ENCODE peak calls at places on chromosomes 3 and 15, in six cellular contexts. B, T, W, O, Z and X are unnamed samples. For H3K4me1, the result is how much of the 10 kb centered on the place peaks cover.

GRCh38 chr3:146342971-146343370 is 92.1 kb upstream of the PLSCR4 start:
- DNase-seq in B (no peak), T (no peak), W (no peak), O (peak), Z (no peak), X (no peak)

GRCh38 chr3:110343945-110344344 is 727.7 kb upstream of the NECTIN3 start:
- DNase-seq in B (no peak), T (no peak), W (no peak), O (peak), Z (no peak), X (no peak)

GRCh38 chr3:58189691-58190090 is 21.1 kb downstream of the DNASE1L3 start:
- DNase-seq in B (no peak), T (no peak), W (no peak), O (no peak), Z (no peak), X (no peak)

GRCh38 chr3:64454179-64454578 is 228.9 kb upstream of the PRICKLE2 start:
- DNase-seq in B (no peak), T (no peak), W (no peak), O (peak), Z (no peak), X (no peak)

GRCh38 chr3:179146911-179147570 is 1.1 kb upstream of the PIK3CA start:
- DNase-seq in B (peak), T (peak), W (peak), O (peak), Z (peak), X (peak)

GRCh38 chr15:68578175-68578959 is 426 bp upstream of the CORO2B start:
- DNase-seq in B (no peak), T (peak), W (peak), O (peak), Z (peak), X (peak)

GRCh38 chr3:4587061-4587837 is 94.1 kb downstream of the ITPR1 start:
- DNase-seq in B (no peak), T (no peak), W (no peak), O (peak), Z (no peak), X (no peak)

GRCh38 chr3:72230774-72231379 is 445.9 kb upstream of the PROK2 start:
- DNase-seq in B (no peak), T (no peak), W (no peak), O (peak), Z (no peak), X (no peak)

GRCh38 chr15:31504462-31504839 is 177.8 kb downstream of the KLF13 start:
- DNase-seq in B (no peak), T (no peak), W (peak), O (no peak), Z (no peak), X (no peak)

GRCh38 chr3:10693457-10693856 is 122.6 kb upstream of the SLC6A11 start:
- DNase-seq in B (no peak), T (peak), W (no peak), O (peak), Z (no peak), X (no peak)

GRCh38 chr3:188205992-188206416 is 52.0 kb downstream of the LPP start:
- DNase-seq in B (peak), T (peak), W (no peak), O (no peak), Z (no peak), X (no peak)

GRCh38 chr3:149506540-149506939 is 32.0 kb downstream of the TM4SF4 start:
- DNase-seq in B (no peak), T (no peak), W (no peak), O (no peak), Z (no peak), X (no peak)

GRCh38 chr15:56128081-56128480 is 115.6 kb downstream of the RFX7 start:
- DNase-seq in B (no peak), T (no peak), W (no peak), O (no peak), Z (no peak), X (no peak)

GRCh38 chr3:184765730-184766074 is 46.3 kb upstream of the VPS8 start:
- DNase-seq in B (no peak), T (no peak), W (no peak), O (no peak), Z (no peak), X (no peak)

GRCh38 chr3:124837065-124837464 is 50.1 kb downstream of the ITGB5 start:
- DNase-seq in B (no peak), T (no peak), W (no peak), O (no peak), Z (no peak), X (no peak)

GRCh38 chr3:52495777-52496602 is 852 bp downstream of the STAB1 start:
- DNase-seq in B (no peak), T (no peak), W (no peak), O (peak), Z (no peak), X (no peak)

GRCh38 chr3:79651536-79652065 is 116.2 kb downstream of the ROBO1 start:
- DNase-seq in B (no peak), T (peak), W (no peak), O (no peak), Z (no peak), X (no peak)

GRCh38 chr3:80350771-80351170 is 583.0 kb upstream of the ROBO1 start:
- DNase-seq in B (no peak), T (no peak), W (no peak), O (peak), Z (no peak), X (no peak)

GRCh38 chr3:192246847-192247520 is 480.4 kb downstream of the FGF12 start:
- DNase-seq in B (no peak), T (no peak), W (no peak), O (no peak), Z (no peak), X (no peak)

GRCh38 chr3:19489936-19490335 is 341.6 kb downstream of the KCNH8 start:
- DNase-seq in B (no peak), T (no peak), W (no peak), O (no peak), Z (no peak), X (no peak)

GRCh38 chr15:26069204-26069603 is 206.1 kb upstream of the ATP10A start:
- DNase-seq in B (no peak), T (no peak), W (no peak), O (no peak), Z (no peak), X (no peak)

GRCh38 chr15:68512578-68512977 is 66.2 kb upstream of the CORO2B start:
- DNase-seq in B (no peak), T (no peak), W (no peak), O (no peak), Z (no peak), X (no peak)

GRCh38 chr3:58784888-58785287 is 118.3 kb upstream of the FAM3D start:
- DNase-seq in B (no peak), T (no peak), W (no peak), O (no peak), Z (no peak), X (no peak)

GRCh38 chr3:122389197-122389596 is 5.2 kb downstream of the FAM162A start:
- DNase-seq in B (no peak), T (no peak), W (no peak), O (no peak), Z (no peak), X (no peak)

GRCh38 chr15:68187559-68187958 is 17.6 kb downstream of the CALML4 start:
- DNase-seq in B (no peak), T (no peak), W (no peak), O (peak), Z (peak), X (peak)

GRCh38 chr15:40826123-40827075 is 2.1 kb downstream of the PPP1R14D start:
- DNase-seq in B (peak), T (no peak), W (no peak), O (peak), Z (no peak), X (no peak)
- H3K27ac ChIP-seq in B (no peak), T (no peak), W (no peak), O (no peak), Z (no peak), X (no peak)

GRCh38 chr15:40091861-40092415 is 16.7 kb downstream of the BMF start:
- DNase-seq in B (no peak), T (peak), W (no peak), O (peak), Z (no peak), X (no peak)
- H3K4me1 ChIP-seq in B (under half), T (half or more), W (under half), O (half or more), Z (half or more), X (under half)

GRCh38 chr3:35598804-35599203 is 40.5 kb upstream of the ARPP21 start:
- DNase-seq in B (no peak), T (no peak), W (no peak), O (no peak), Z (no peak), X (no peak)

GRCh38 chr3:35597490-35597889 is 41.8 kb upstream of the ARPP21 start:
- DNase-seq in B (no peak), T (no peak), W (no peak), O (no peak), Z (no peak), X (no peak)

GRCh38 chr3:35592589-35593295 is 46.6 kb upstream of the ARPP21 start:
- DNase-seq in B (no peak), T (no peak), W (no peak), O (no peak), Z (no peak), X (no peak)

GRCh38 chr3:35594739-35595138 is 44.6 kb upstream of the ARPP21 start:
- DNase-seq in B (no peak), T (no peak), W (no peak), O (no peak), Z (no peak), X (no peak)

DNA sequence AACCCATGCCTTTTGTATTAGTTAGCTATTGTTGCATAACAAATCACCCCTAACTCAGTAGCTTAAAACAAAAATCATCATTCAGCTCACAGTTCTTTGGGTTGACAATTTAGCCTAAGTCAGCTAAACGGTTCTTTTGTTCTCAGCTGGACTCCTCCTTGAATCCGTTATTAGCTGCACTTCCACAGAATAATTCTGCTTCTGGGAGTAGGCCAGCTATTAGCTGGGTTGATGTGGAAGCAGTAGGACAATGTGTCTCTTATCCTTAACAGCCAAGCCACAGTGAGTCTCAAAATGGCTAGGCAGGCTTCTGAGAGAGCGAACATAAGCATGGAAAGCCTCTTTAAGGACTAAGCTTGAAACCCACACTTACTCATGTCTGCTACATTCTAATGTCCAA is 42.7 kb upstream of the ARPP21 start:
- DNase-seq in B (no peak), T (no peak), W (no peak), O (no peak), Z (no peak), X (no peak)
- H3K27ac ChIP-seq in B (no peak), T (no peak), W (no peak), O (no peak), Z (no peak), X (no peak)

DNA sequence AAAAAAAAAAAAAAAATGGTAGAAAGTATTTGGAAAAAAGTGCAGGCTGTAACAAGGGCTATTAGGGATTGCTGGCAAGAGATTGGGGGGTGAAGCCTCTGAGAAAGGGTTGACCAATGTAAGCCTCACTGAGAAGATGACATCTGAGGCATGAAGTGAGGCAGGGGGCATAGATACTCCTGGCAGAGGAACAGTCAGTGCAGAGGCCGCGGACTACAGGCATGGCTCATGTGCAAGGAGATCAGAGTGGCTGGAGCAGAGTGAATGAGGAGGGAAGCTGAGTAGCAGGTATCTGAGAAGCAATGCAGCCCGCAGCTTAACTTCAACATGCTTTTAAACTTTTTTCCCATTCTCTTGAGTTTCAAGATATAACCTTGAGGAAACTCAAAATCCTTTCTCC is 5.4 kb downstream of the FBXL22 start:
- DNase-seq in B (no peak), T (no peak), W (no peak), O (no peak), Z (no peak), X (no peak)
- H3K4me1 ChIP-seq in B (under half), T (under half), W (under half), O (under half), Z (under half), X (under half)

DNA sequence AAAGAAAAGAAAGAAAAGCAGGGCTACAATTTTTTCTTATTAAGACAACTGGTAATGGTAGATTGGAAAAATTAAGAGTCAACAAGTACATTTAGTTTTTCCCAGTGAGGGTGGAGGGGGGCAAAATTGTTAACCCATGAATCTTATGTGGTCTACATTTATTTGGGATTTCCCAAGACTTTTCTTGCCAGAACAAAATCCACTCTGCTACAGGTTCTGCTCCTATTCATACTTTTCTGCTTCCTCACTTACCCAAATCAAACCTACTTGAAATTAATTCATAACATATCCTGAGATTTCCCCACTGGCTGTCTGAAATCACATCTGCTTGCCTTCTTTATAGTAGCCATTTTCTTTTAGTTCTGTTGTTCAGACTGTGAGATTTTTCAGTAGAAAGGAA is 41.1 kb downstream of the VGLL3 start:
- DNase-seq in B (no peak), T (no peak), W (no peak), O (no peak), Z (no peak), X (no peak)
- H3K27ac ChIP-seq in B (no peak), T (no peak), W (no peak), O (no peak), Z (no peak), X (no peak)